ENCODE peak calls at places on chromosomes 16 and 17, in five cellular contexts. Y is RWPE1, M is fibroblast of the aortic adventitia, A is endothelial cell, N is HT1080. K is an unnamed sample.

GRCh38 chr17:33049781-33050414 is 58.3 kb downstream of the SPACA3 start:
- DNase-seq in Y (peak), M (peak), A (peak), N (peak), K (peak)

GRCh38 chr17:16407911-16408588 is 7.3 kb upstream of the TRPV2 start:
- DNase-seq in Y (peak), M (peak), A (no peak), N (peak), K (peak)

GRCh38 chr17:68489919-68490318 is 22.3 kb upstream of the PRKAR1A start:
- DNase-seq in Y (no peak), M (peak), A (no peak), N (no peak), K (no peak)

GRCh38 chr16:1790611-1791255 is 2.8 kb downstream of the IGFALS start:
- DNase-seq in Y (no peak), M (no peak), A (peak), N (no peak), K (no peak)

GRCh38 chr16:87552772-87553171 is 49.5 kb upstream of the JPH3 start:
- DNase-seq in Y (peak), M (no peak), A (no peak), N (peak), K (peak)

GRCh38 chr17:65097110-65097509 is 40.1 kb upstream of the RGS9 start:
- DNase-seq in Y (no peak), M (no peak), A (no peak), N (no peak), K (no peak)

GRCh38 chr17:45906927-45907622 is 12.7 kb downstream of the MAPT start:
- DNase-seq in Y (no peak), M (no peak), A (no peak), N (no peak), K (no peak)

GRCh38 chr16:12801511-12802042 is 2.1 kb downstream of the CPPED1 start:
- DNase-seq in Y (peak), M (peak), A (no peak), N (peak), K (no peak)

GRCh38 chr17:41324180-41325075 is 8.9 kb upstream of the KRTAP17-1 start:
- DNase-seq in Y (peak), M (no peak), A (no peak), N (no peak), K (peak)

GRCh38 chr16:83137894-83138293 is 511.1 kb downstream of the CDH13 start:
- DNase-seq in Y (no peak), M (no peak), A (no peak), N (no peak), K (no peak)

GRCh38 chr17:48842746-48843145 is 11.9 kb downstream of the CALCOCO2 start:
- DNase-seq in Y (no peak), M (no peak), A (no peak), N (no peak), K (no peak)

GRCh38 chr16:71436473-71436872 is 5.4 kb downstream of the TLE7 start:
- DNase-seq in Y (no peak), M (no peak), A (no peak), N (no peak), K (no peak)

GRCh38 chr17:81934098-81934757 is 2.9 kb downstream of the PYCR1 start:
- DNase-seq in Y (no peak), M (no peak), A (no peak), N (no peak), K (no peak)

GRCh38 chr17:43543771-43544575 is 2.2 kb downstream of the ETV4 start:
- DNase-seq in Y (no peak), M (no peak), A (no peak), N (no peak), K (peak)

GRCh38 chr16:54374136-54374535 is 87.5 kb upstream of the IRX3 start:
- DNase-seq in Y (no peak), M (peak), A (no peak), N (no peak), K (no peak)

K was measured in Calu3.